ENCODE peak calls at places on chromosomes 1 and 21, in four cellular contexts. M is K562, B is HCT116, E is HepG2. L is an unnamed sample.

GRCh38 chr1:248848596-248848995 is 10.3 kb downstream of the ZNF692 start:
- DNase-seq in M (no peak), B (no peak), E (no peak), L (no peak)

GRCh38 chr21:37225440-37225839 is 41.7 kb downstream of the VPS26C start:
- DNase-seq in M (no peak), B (no peak), E (no peak), L (no peak)

GRCh38 chr1:224852901-224853568 is 76.4 kb upstream of the DNAH14 start:
- DNase-seq in M (peak; percentile 59), B (peak; percentile 66), E (peak; percentile 15), L (peak; percentile 53)

GRCh38 chr1:6771568-6771825 is 13.8 kb upstream of the CAMTA1 start:
- DNase-seq in M (no peak), B (no peak), E (no peak), L (no peak)

GRCh38 chr1:53413175-53414001 is 45.8 kb upstream of the DMRTB1 start:
- DNase-seq in M (no peak), B (peak; percentile 85), E (peak; percentile 16), L (peak; percentile 82)

GRCh38 chr1:155925506-155925905 is 8.7 kb downstream of the KHDC4 start:
- DNase-seq in M (no peak), B (no peak), E (no peak), L (no peak)

GRCh38 chr1:183432548-183432875 is 14.3 kb upstream of the NMNAT2 start:
- DNase-seq in M (no peak), B (peak; percentile 7), E (no peak), L (no peak)

GRCh38 chr1:7743346-7743745 is 27.8 kb upstream of the VAMP3 start:
- DNase-seq in M (no peak), B (no peak), E (no peak), L (no peak)

GRCh38 chr1:204987689-204988088 is 55.3 kb upstream of the CNTN2 start:
- DNase-seq in M (no peak), B (no peak), E (no peak), L (no peak)

GRCh38 chr1:6224733-6225132 is 11.0 kb downstream of the ICMT start:
- DNase-seq in M (no peak), B (no peak), E (no peak), L (no peak)

GRCh38 chr1:11738096-11738495 is 2.2 kb downstream of the AGTRAP start:
- DNase-seq in M (no peak), B (no peak), E (no peak), L (no peak)

GRCh38 chr1:11736746-11737639 is 1.1 kb downstream of the AGTRAP start:
- DNase-seq in M (peak; percentile 47), B (no peak), E (peak; percentile 65), L (no peak)

GRCh38 chr1:11735531-11735853 is 444 bp upstream of the AGTRAP start:
- DNase-seq in M (no peak), B (no peak), E (no peak), L (no peak)

GRCh38 chr1:11738783-11739182 is 2.8 kb downstream of the AGTRAP start:
- DNase-seq in M (no peak), B (no peak), E (no peak), L (no peak)

GRCh38 chr1:11735854-11736745 is at the start of gene AGTRAP:
- DNase-seq in M (peak; percentile 95), B (peak; percentile 82), E (peak; percentile 82), L (no peak)
- H3K4me1 ChIP-seq in M (peaks cover 50% of the 10 kb centered on the region), B (peaks cover 14% of the 10 kb centered on the region), E (peaks cover 51% of the 10 kb centered on the region), L (peaks cover 12% of the 10 kb centered on the region)

DNA sequence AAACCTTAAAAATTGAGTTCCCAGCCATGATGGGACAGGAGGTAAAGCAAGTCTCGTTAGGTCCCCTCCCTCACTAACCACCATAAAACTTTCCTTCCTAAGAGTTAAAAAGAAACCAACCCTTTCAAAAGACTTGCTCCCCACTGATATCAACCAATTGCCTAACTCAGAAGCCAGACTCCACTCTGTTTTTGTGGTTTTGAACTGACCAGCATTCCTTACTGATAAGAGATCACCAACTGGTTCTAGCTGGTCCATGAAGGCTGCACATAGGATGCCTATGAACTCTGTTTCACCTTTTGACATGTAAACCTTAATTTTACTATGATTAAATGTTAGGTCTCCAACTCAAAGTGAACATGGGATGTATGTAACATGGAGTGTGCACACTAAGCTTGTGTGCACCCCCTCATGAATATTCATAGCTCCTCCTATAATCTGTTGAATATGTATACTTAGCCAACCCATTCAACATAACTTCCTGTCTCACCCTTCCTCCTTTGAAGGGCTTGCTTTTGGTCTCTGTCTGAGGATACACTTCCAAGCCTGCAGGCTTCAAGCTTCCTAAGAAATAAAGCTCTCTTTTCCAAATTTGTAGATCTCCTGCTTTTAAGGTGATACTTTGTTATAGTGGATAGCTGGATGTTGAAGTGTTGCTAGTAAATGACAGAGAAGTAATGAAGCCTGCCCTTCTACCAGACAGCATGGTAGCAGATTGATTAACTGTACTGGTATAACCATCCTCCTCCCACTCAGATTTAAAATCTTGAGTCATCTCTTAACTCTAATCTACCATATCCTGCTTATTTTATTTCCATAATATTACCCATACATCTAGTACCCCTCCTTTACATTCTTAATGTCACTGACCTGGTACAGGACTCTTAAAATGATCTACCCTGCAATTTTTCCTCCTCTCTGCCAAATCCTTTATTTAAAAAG is 95.6 kb downstream of the ZNF644 start:
- DNase-seq in M (no peak), B (no peak), E (peak; percentile 23), L (peak; percentile 2)
- TF ChIP-seq TCF7L2 in M (no peak), B (no peak), E (no peak), L (no peak)

GRCh38 chr1:26827205-26827604 is 717 bp downstream of the ZDHHC18 start:
- DNase-seq in M (no peak), B (no peak), E (no peak), L (no peak)

GRCh38 chr1:26826261-26827201 is at the start of gene ZDHHC18:
- DNase-seq in M (peak; percentile 97), B (no peak), E (peak; percentile 38), L (no peak)

GRCh38 chr1:26828352-26829093 is 2.0 kb downstream of the ZDHHC18 start:
- DNase-seq in M (peak; percentile 23), B (no peak), E (no peak), L (no peak)

GRCh38 chr1:26829214-26829911 is 2.9 kb downstream of the ZDHHC18 start:
- DNase-seq in M (peak; percentile 14), B (no peak), E (no peak), L (no peak)

DNA sequence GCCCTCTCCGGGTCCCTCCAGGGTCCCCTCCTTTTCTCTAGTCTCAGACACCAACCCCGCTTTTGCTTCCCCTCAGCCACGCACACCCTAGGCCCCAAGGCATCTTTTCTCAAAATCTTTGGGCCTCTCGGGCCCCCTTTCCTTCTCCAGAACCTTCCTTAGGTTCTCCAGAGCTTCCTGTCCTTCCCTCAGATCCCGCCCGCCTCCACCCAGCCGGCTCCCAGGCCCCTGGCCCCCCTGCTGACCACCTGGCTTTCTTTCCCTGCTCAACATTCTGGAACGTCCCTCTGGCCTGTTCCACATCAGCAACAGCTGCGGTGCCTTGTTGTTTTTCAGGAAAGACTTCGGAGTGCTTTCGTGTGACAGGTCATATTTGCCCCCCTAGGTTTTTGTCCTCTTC is 1.2 kb downstream of the ZDHHC18 start:
- DNase-seq in M (peak; percentile 14), B (no peak), E (no peak), L (no peak)
- H3K4me1 ChIP-seq in M (peaks cover 44% of the 10 kb centered on the region), B (peaks cover 23% of the 10 kb centered on the region), E (peaks cover 81% of the 10 kb centered on the region), L (peaks cover 14% of the 10 kb centered on the region)

GRCh38 chr21:34887729-34888568 is 161.2 kb downstream of the RUNX1 start:
- DNase-seq in M (peak; percentile 78), B (no peak), E (peak; percentile 63), L (peak; percentile 78)
- TF ChIP-seq TCF7L2 in M (no peak), B (no peak), E (no peak), L (no peak)

DNA sequence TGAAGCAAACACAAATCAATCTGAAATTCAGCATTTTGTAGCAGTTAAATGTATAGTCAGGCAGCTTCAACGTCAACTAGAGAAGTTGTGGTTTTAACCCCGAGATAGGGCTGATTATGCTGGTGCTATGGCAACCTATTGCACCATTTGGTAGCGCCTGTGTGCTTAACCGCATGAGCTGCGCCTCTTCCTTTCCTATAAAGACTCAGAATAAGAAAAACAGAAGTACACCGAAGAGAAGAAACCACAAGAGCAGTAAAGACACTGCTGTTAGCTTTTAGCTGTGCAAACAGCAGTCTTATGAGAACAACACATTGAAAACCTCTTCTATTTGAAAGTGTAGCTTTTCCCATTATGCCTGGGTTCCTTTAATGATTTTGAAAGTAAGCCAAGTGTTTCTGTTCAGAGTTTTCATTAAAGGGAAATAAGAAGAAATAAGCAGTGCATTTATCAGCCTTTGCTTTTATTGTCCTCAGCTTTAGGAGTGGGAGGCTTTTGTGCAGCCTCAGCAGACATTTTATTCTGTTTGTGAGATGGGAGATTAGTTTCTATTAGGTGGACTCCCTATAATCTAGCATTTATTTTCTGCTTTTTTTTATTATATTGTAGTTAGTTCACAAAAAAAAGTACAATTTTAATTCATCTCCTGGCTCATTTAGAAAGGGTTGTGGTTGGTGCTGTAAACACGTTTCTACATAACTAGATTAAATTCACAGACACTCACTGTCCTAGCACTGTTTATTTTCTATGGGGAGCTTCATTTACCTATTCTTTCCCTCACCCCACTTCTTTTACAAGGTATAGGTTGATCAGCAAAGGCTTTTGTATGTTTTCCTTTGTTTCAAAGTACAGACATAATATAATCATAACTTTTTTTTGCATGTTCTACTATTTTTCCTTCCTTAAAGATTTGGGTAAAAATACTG is 43.3 kb downstream of the PTPRC start:
- DNase-seq in M (no peak), B (no peak), E (no peak), L (no peak)
- H3K4me1 ChIP-seq in M (peaks cover 5% of the 10 kb centered on the region), B (no peaks in the 10 kb centered on the region), E (no peaks in the 10 kb centered on the region), L (peaks cover 15% of the 10 kb centered on the region)

DNA sequence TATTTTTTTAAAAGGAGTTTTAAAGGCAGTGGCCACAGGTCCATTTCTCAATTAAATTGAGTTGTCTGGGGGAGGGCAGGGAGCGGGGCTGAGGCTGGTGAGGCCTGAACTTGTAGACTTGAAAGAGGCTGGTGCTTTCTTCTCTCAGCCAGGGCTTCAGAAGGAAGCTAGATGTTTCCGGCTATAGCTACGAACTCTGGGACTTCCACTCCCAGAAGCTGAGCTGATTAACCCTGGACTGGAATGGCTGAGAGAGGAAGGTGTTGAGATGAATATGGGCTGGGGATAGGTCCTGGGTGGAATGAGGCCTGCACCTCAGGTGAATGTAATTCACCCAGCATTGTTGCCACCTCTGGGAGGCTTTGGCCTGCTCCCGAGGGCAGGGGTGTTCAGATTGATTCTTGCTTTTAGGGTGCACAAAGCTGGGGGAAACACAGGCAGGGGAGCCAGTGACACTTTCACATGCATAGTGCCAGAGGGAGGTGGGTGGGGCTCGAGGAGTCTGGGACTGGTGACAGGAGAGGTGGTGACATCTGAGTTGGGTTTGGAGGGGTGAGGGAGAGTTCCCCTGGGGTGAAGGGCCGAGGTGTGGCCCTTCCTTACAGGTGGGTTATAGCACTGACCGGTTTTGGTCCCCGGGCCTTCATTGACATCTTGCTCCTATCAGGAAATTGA is 18.2 kb downstream of the LDLRAP1 start:
- DNase-seq in M (no peak), B (no peak), E (no peak), L (no peak)
- TF ChIP-seq TCF7L2 in M (no peak), B (no peak), E (no peak), L (no peak)

GRCh38 chr21:27024316-27024715 is 57.4 kb upstream of the ADAMTS5 start:
- DNase-seq in M (no peak), B (no peak), E (no peak), L (no peak)

GRCh38 chr21:27023186-27023585 is 56.3 kb upstream of the ADAMTS5 start:
- DNase-seq in M (no peak), B (no peak), E (no peak), L (no peak)

GRCh38 chr21:27021801-27022200 is 54.9 kb upstream of the ADAMTS5 start:
- DNase-seq in M (no peak), B (no peak), E (no peak), L (no peak)

GRCh38 chr21:27024971-27025370 is 58.1 kb upstream of the ADAMTS5 start:
- DNase-seq in M (no peak), B (no peak), E (no peak), L (no peak)

GRCh38 chr21:27026501-27026900 is 59.6 kb upstream of the ADAMTS5 start:
- DNase-seq in M (no peak), B (no peak), E (no peak), L (no peak)
- H3K4me1 ChIP-seq in M (no peaks in the 10 kb centered on the region), B (no peaks in the 10 kb centered on the region), E (no peaks in the 10 kb centered on the region), L (no peaks in the 10 kb centered on the region)

GRCh38 chr1:157968503-157968902 is 24.9 kb upstream of the KIRREL1 start:
- DNase-seq in M (no peak), B (no peak), E (no peak), L (no peak)
- TF ChIP-seq TCF7L2 in M (no peak), B (no peak), E (no peak), L (no peak)